ENCODE peak calls at places on chromosomes 12 and 14, in six cellular contexts. O, A, M, B, U and V are unnamed samples.

GRCh38 chr12:3150820-3151590 is 73.8 kb downstream of the TSPAN9 start:
- DNase-seq in O (no peak), A (no peak), M (no peak), B (no peak), U (no peak), V (no peak)

GRCh38 chr14:58465425-58465824 is 37.9 kb downstream of the KIAA0586 start:
- DNase-seq in O (no peak), A (no peak), M (peak), B (no peak), U (peak), V (no peak)

GRCh38 chr12:57829025-57829777 is 10.7 kb upstream of the AVIL start:
- DNase-seq in O (no peak), A (no peak), M (no peak), B (no peak), U (no peak), V (no peak)

GRCh38 chr14:24377660-24378059 is 9.7 kb downstream of the NFATC4 start:
- DNase-seq in O (no peak), A (peak), M (no peak), B (no peak), U (no peak), V (no peak)

GRCh38 chr12:26292596-26292995 is 97.2 kb downstream of the SSPN start:
- DNase-seq in O (no peak), A (no peak), M (no peak), B (no peak), U (peak), V (no peak)

GRCh38 chr12:115871714-115872113 is 405.8 kb downstream of the MED13L start:
- DNase-seq in O (no peak), A (peak), M (peak), B (peak), U (peak), V (no peak)

GRCh38 chr12:32824596-32824995 is 68.9 kb upstream of the YARS2 start:
- DNase-seq in O (no peak), A (no peak), M (no peak), B (no peak), U (no peak), V (no peak)

GRCh38 chr14:67413806-67414769 is 2.1 kb upstream of the PLEK2 start:
- DNase-seq in O (no peak), A (no peak), M (peak), B (no peak), U (peak), V (no peak)

GRCh38 chr12:111410229-111411186 is 4.8 kb downstream of the SH2B3 start:
- DNase-seq in O (no peak), A (no peak), M (no peak), B (no peak), U (no peak), V (no peak)

GRCh38 chr12:79935021-79935623 is at the start of gene PPP1R12A:
- DNase-seq in O (peak), A (peak), M (peak), B (peak), U (peak), V (peak)